ENCODE peak calls at places on chromosomes 1 and 21, in six cellular contexts. B is SHP77; K is activated gamma-delta T cell treated with anti-CD3 and anti-CD28 coated beads, Interleukin-2, amount 50 U/mL, for 16 hours; F is stimulated activated CD8-positive, alpha-beta memory T cell treated with anti-CD3 and anti-CD28 coated beads, Interleukin-4, amount 100 ng/mL, for 1 hour; V is HT1080; D is left ventricle myocardium inferior. G is an unnamed sample.
A peak's percentile ranks its signal among the peaks of the same experiment; 100 is the strongest.

GRCh38 chr1:227318003-227318851 is at the start of gene CDC42BPA:
- DNase-seq in B (peak; percentile 84), K (peak; percentile 3), F (no peak), V (peak; percentile 80), D (peak; percentile 89), G (peak; percentile 84)

GRCh38 chr1:57215175-57215574 is 208.7 kb downstream of the DAB1 start:
- DNase-seq in B (no peak), K (no peak), F (no peak), V (no peak), D (no peak), G (no peak)

GRCh38 chr1:42163536-42164503 is 725 bp downstream of the GUCA2A start:
- DNase-seq in B (no peak), K (no peak), F (no peak), V (no peak), D (no peak), G (no peak)

GRCh38 chr21:44510109-44510507 is 29.9 kb downstream of the KRTAP10-1 start:
- DNase-seq in B (no peak), K (no peak), F (no peak), V (no peak), D (no peak), G (no peak)

GRCh38 chr1:36306210-36306901 is at the start of gene SH3D21:
- DNase-seq in B (peak; percentile 49), K (no peak), F (no peak), V (no peak), D (peak; percentile 59), G (no peak)

GRCh38 chr1:152983234-152983633 is 647 bp upstream of the SPRR1A start:
- DNase-seq in B (no peak), K (no peak), F (no peak), V (no peak), D (no peak), G (no peak)

GRCh38 chr1:246280551-246280950 is 226.5 kb downstream of the SMYD3 start:
- DNase-seq in B (no peak), K (no peak), F (no peak), V (no peak), D (no peak), G (peak; percentile 27)

GRCh38 chr21:44258056-44258725 is 3.5 kb downstream of the DNMT3L start:
- DNase-seq in B (no peak), K (no peak), F (no peak), V (no peak), D (no peak), G (no peak)

GRCh38 chr1:168485048-168485447 is 58.7 kb downstream of the XCL2 start:
- DNase-seq in B (no peak), K (no peak), F (no peak), V (no peak), D (no peak), G (no peak)

GRCh38 chr1:234148816-234149215 is 224.4 kb upstream of the COA6 start:
- DNase-seq in B (no peak), K (no peak), F (no peak), V (no peak), D (no peak), G (no peak)

GRCh38 chr1:232614811-232615210 is 15.1 kb downstream of the SIPA1L2 start:
- DNase-seq in B (no peak), K (no peak), F (no peak), V (no peak), D (no peak), G (no peak)

GRCh38 chr1:244163861-244164562 is 112.9 kb downstream of the ZBTB18 start:
- DNase-seq in B (no peak), K (no peak), F (no peak), V (peak; percentile 99), D (peak; percentile 27), G (peak; percentile 96)

GRCh38 chr1:4668738-4669700 is 14.6 kb downstream of the AJAP1 start:
- DNase-seq in B (no peak), K (no peak), F (no peak), V (peak; percentile 86), D (no peak), G (peak; percentile 81)

GRCh38 chr1:54744696-54745095 is 19.6 kb downstream of the PARS2 start:
- DNase-seq in B (no peak), K (no peak), F (no peak), V (no peak), D (no peak), G (no peak)

GRCh38 chr1:97907886-97908285 is 12.9 kb downstream of the DPYD start:
- DNase-seq in B (no peak), K (no peak), F (no peak), V (no peak), D (no peak), G (no peak)

GRCh38 chr1:201904579-201904978 is 15.9 kb downstream of the SHISA4 start:
- DNase-seq in B (no peak), K (no peak), F (no peak), V (peak; percentile 21), D (no peak), G (no peak)

GRCh38 chr1:81695741-81696140 is 105.0 kb upstream of the ADGRL2 start:
- DNase-seq in B (no peak), K (no peak), F (no peak), V (peak; percentile 58), D (no peak), G (peak; percentile 29)

GRCh38 chr21:39775816-39776215 is 30.8 kb downstream of the IGSF5 start:
- DNase-seq in B (no peak), K (no peak), F (no peak), V (no peak), D (no peak), G (no peak)

GRCh38 chr1:29186252-29186651 is 4.6 kb upstream of the SRSF4 start:
- DNase-seq in B (no peak), K (no peak), F (no peak), V (no peak), D (no peak), G (peak; percentile 66)

GRCh38 chr1:203147376-203147775 is 19.9 kb downstream of the ADORA1 start:
- DNase-seq in B (no peak), K (no peak), F (no peak), V (no peak), D (no peak), G (no peak)

GRCh38 chr1:119225831-119226230 is 85.4 kb upstream of the WARS2 start:
- DNase-seq in B (no peak), K (no peak), F (no peak), V (no peak), D (no peak), G (no peak)

GRCh38 chr21:36768496-36768895 is 69.6 kb downstream of the SIM2 start:
- DNase-seq in B (no peak), K (no peak), F (no peak), V (no peak), D (no peak), G (no peak)

GRCh38 chr1:214006845-214007244 is 19.1 kb downstream of the PROX1 start:
- DNase-seq in B (no peak), K (no peak), F (no peak), V (no peak), D (no peak), G (no peak)

GRCh38 chr1:31574749-31575372 is 1.5 kb upstream of the TINAGL1 start:
- DNase-seq in B (no peak), K (no peak), F (no peak), V (no peak), D (no peak), G (no peak)

GRCh38 chr1:155305881-155306391 is 2.7 kb upstream of the FDPS start:
- DNase-seq in B (no peak), K (no peak), F (no peak), V (no peak), D (no peak), G (no peak)

GRCh38 chr1:237013608-237014007 is 9.4 kb upstream of the MT1HL1 start:
- DNase-seq in B (no peak), K (no peak), F (no peak), V (no peak), D (no peak), G (no peak)

GRCh38 chr1:211724711-211725196 is 49.3 kb upstream of the NEK2 start:
- DNase-seq in B (no peak), K (no peak), F (no peak), V (no peak), D (no peak), G (no peak)

GRCh38 chr1:110875216-110875731 is 2.3 kb downstream of the CD53 start:
- DNase-seq in B (no peak), K (peak; percentile 11), F (no peak), V (no peak), D (no peak), G (no peak)

GRCh38 chr1:194230351-194231144 is 1044.1 kb upstream of the B3GALT2 start:
- DNase-seq in B (no peak), K (no peak), F (no peak), V (no peak), D (no peak), G (no peak)

GRCh38 chr1:197327776-197328364 is 59.8 kb downstream of the CRB1 start:
- DNase-seq in B (no peak), K (no peak), F (no peak), V (peak; percentile 29), D (no peak), G (no peak)

GRCh38 chr1:70826428-70826827 is 221.2 kb downstream of the PTGER3 start:
- DNase-seq in B (no peak), K (no peak), F (no peak), V (no peak), D (no peak), G (no peak)

GRCh38 chr1:87131809-87132663 is 196.6 kb upstream of the LMO4 start:
- DNase-seq in B (peak; percentile 13), K (peak; percentile 60), F (peak; percentile 42), V (peak; percentile 49), D (peak; percentile 77), G (peak; percentile 47)

GRCh38 chr1:29122662-29122986 is 1.1 kb downstream of the TMEM200B start:
- DNase-seq in B (no peak), K (no peak), F (no peak), V (no peak), D (peak; percentile 69), G (no peak)

GRCh38 chr1:25944986-25945385 is 38.8 kb upstream of the STMN1 start:
- DNase-seq in B (no peak), K (no peak), F (no peak), V (no peak), D (no peak), G (no peak)

GRCh38 chr21:45347712-45348477 is 57.1 kb upstream of the COL18A1 start:
- DNase-seq in B (no peak), K (no peak), F (no peak), V (no peak), D (no peak), G (no peak)

GRCh38 chr1:115029526-115029925 is at the start of gene TSHB:
- DNase-seq in B (no peak), K (no peak), F (no peak), V (no peak), D (no peak), G (no peak)

G was measured in H4.